ENCODE peak calls at places on chromosomes 3 and 15, in eight cellular contexts. O is thoracic aorta, F is ovary, Y is HFF-Myc, K is progenitor cell of endocrine pancreas, B is WTC11, G is GM13976, Z is dorsolateral prefrontal cortex. P is an unnamed sample.

GRCh38 chr3:112807685-112808084 is 39.0 kb downstream of the CD200R1L start:
- DNase-seq in K (no peak), F (no peak), B (no peak), O (no peak), Y (no peak), G (no peak), Z (no peak), P (no peak)

GRCh38 chr3:177610677-177611654 is 413.7 kb upstream of the TBL1XR1 start:
- DNase-seq in Z (no peak), Y (no peak), G (no peak), B (no peak), K (no peak), O (no peak), F (no peak), P (no peak)

GRCh38 chr15:78749831-78750230 is 61.4 kb downstream of the ADAMTS7 start:
- DNase-seq in O (no peak), B (no peak), K (no peak), F (peak; percentile 36), Z (no peak), G (no peak), Y (no peak), P (no peak)

GRCh38 chr3:27500051-27500450 is 15.9 kb upstream of the SLC4A7 start:
- DNase-seq in K (no peak), B (no peak), O (no peak), G (no peak), Y (no peak), Z (no peak), F (no peak), P (no peak)

GRCh38 chr15:52183562-52184173 is 7.5 kb downstream of the GNB5 start:
- DNase-seq in O (no peak), K (peak; percentile 25), Z (no peak), G (no peak), F (peak; percentile 64), B (peak; percentile 57), Y (no peak), P (no peak)

GRCh38 chr3:43187836-43188479 is 82.1 kb upstream of the POMGNT2 start:
- DNase-seq in Z (no peak), B (no peak), G (no peak), F (no peak), O (no peak), K (no peak), Y (no peak), P (no peak)

GRCh38 chr15:26082833-26083174 is 219.7 kb upstream of the ATP10A start:
- DNase-seq in O (no peak), K (no peak), Y (peak; percentile 32), B (no peak), G (no peak), F (no peak), Z (no peak), P (no peak)

GRCh38 chr3:151856106-151856505 is 17.3 kb upstream of the SUCNR1 start:
- DNase-seq in F (no peak), Z (no peak), B (no peak), K (no peak), Y (no peak), G (no peak), O (no peak), P (no peak)

GRCh38 chr3:134838599-134838998 is 43.5 kb downstream of the EPHB1 start:
- DNase-seq in Y (no peak), G (no peak), K (no peak), F (no peak), Z (no peak), B (no peak), O (no peak), P (no peak)

GRCh38 chr3:160981217-160981938 is 123.8 kb downstream of the B3GALNT1 start:
- DNase-seq in Y (no peak), B (no peak), G (no peak), F (no peak), O (no peak), K (no peak), Z (no peak), P (peak; percentile 80)

GRCh38 chr3:194086251-194087075 is 49.5 kb upstream of the HES1 start:
- DNase-seq in Z (no peak), O (no peak), F (no peak), K (no peak), Y (no peak), B (no peak), G (no peak), P (no peak)

GRCh38 chr15:28004143-28005003 is 94.7 kb downstream of the OCA2 start:
- DNase-seq in Z (no peak), F (no peak), O (no peak), K (no peak), B (no peak), Y (no peak), G (no peak), P (no peak)

DNA sequence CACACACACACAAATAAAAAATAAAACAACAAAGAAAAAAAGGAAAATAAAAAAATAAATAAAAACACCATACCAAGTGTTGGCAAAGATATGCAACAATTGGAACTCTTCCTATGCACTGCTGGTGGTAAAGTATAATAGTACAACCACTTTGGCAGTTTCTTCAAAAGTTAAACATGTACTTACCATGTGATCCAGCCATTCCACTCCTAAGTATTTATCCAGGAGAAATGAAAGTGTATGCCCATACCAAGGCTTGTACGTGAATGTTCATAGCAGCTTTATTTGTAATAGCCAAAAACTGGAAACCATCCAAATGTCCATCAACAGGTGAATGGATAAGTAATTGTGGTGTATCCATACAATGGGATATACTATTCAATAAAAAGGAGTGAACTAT is 17.0 kb downstream of the WDR93 start:
- DNase-seq in K (no peak), O (no peak), Z (no peak), B (no peak), F (no peak), Y (no peak), G (no peak), P (no peak)
- TF ChIP-seq CTCF in K (no peak), O (no peak), Z (no peak), B (no peak), F (no peak), Y (no peak), G (no peak), P (no peak)

GRCh38 chr3:52896613-52897012 is 735 bp downstream of the STIMATE start:
- DNase-seq in K (no peak), F (no peak), B (peak; percentile 33), Z (no peak), Y (no peak), O (no peak), G (no peak), P (no peak)

GRCh38 chr3:52895416-52895815 is 1.9 kb downstream of the STIMATE start:
- DNase-seq in F (no peak), K (no peak), O (no peak), G (no peak), Y (no peak), Z (no peak), B (no peak), P (no peak)

GRCh38 chr3:52893723-52894122 is 3.6 kb downstream of the STIMATE start:
- DNase-seq in O (no peak), Y (no peak), F (no peak), K (no peak), Z (no peak), G (no peak), B (no peak), P (no peak)

GRCh38 chr3:52894756-52895155 is 2.6 kb downstream of the STIMATE start:
- DNase-seq in K (no peak), F (no peak), G (no peak), B (no peak), Y (no peak), Z (no peak), O (no peak), P (no peak)

GRCh38 chr3:52897130-52898109 is at the start of gene STIMATE:
- DNase-seq in G (peak; percentile 97), F (peak; percentile 91), B (peak; percentile 92), K (peak; percentile 83), Y (no peak), Z (peak; percentile 88), O (peak; percentile 36), P (peak; percentile 65)
- TF ChIP-seq CTCF in G (no peak), F (no peak), B (no peak), K (no peak), Y (no peak), Z (no peak), O (no peak), P (no peak)

DNA sequence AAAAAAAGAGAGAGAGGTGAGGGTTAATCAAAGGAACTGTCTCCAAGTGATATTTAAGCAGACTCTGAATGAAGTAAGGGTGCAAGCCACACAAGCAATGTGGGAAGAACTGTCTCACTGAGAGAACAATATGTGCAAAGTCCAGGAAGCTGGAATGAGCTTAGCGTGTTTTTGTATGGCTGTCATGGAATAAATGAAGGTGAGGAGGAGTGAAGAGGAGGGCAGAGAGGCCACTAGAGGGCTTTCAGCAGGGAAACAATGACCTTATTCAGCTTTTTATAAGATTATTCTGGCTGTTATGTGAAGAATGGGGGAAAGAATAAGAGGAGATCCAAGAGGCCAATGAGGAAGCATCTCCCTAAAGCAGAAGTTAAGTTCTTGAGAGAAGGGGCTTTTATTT is 86.9 kb upstream of the COL8A1 start:
- DNase-seq in Z (no peak), K (no peak), G (no peak), B (no peak), Y (no peak), F (no peak), O (no peak), P (no peak)
- TF ChIP-seq CTCF in Z (no peak), K (peak; percentile 21), G (no peak), B (no peak), Y (peak; percentile 8), F (no peak), O (no peak), P (no peak)

DNA sequence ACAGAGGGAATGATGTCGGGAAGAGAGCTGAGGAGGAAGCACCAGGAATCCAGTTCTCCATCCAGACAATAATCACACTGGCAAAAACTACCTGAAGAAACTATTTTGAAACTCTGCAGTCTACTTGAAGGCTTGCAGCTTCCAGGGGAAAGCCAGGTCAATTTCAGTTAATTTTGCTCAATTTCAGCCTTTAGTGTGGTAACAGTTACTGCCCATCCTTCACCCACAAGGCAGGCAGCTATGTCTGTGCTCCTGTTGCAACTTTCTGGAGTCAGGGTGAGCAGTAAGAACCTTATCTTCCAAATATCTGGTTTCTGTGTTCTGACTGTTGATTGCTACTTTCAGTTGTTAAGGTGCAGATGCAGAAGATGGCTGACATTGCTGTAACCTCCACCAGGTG is 221.7 kb downstream of the ADAMTS17 start:
- DNase-seq in G (no peak), O (no peak), Z (no peak), F (no peak), Y (no peak), K (no peak), B (no peak), P (no peak)
- TF ChIP-seq CTCF in G (no peak), O (no peak), Z (no peak), F (no peak), Y (no peak), K (no peak), B (no peak), P (no peak)

DNA sequence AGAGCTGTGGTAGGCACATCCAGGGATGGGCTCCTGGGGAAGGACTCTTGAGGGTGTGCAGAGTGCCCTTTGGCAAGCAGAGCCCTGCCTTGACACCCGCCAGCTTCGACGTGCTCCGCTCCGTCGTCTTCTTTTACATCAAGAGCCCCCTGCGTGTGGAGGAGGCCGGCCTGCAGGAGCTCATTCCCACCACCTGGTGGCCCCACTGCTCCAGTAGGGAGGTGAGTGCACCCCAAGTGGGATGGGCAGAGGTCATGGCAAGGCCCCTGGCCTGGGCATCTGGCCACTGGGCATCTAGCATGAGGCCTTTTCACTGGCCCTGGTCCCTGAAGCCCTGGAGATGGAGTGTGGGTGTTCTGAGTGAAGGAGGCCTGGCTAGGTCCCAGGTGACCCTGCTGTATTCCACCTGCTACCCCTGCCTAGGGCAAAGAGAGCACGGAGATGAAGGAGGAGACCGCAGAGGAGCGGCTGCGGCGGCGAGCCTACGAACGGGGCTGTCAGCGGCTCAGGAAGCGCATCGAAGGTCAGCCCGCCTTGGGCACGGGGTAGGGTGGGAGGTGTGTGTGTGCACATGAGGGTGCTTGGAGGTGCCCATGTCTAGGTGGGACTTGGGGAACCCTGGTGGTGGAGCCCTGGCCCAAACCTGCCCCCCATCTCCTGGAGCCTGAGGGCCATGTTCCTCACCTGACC is 12.2 kb downstream of the RNF123 start:
- DNase-seq in Z (no peak), F (no peak), Y (no peak), K (no peak), G (no peak), O (no peak), B (peak; percentile 85), P (no peak)
- TF ChIP-seq CTCF in Z (peak; percentile 23), F (no peak), Y (peak; percentile 57), K (peak; percentile 39), G (no peak), O (no peak), B (no peak), P (peak; percentile 19)